ENCODE peak calls at places on chromosomes 3 and 15, in four cellular contexts. One of them, this sample, is unnamed.

GRCh38 chr15:78561490-78561889 is 3.8 kb upstream of the CHRNA5 start:
- DNase-seq in activated T-cell treated with anti-CD3 and anti-CD28 coated beads for 1 hour: no peak
- DNase-seq in H4: no peak
- DNase-seq in EL: no peak
- DNase-seq in this sample: no peak

GRCh38 chr15:57382222-57382621 is 5.9 kb downstream of the CGNL1 start:
- DNase-seq in activated T-cell treated with anti-CD3 and anti-CD28 coated beads for 1 hour: no peak
- DNase-seq in H4: no peak
- DNase-seq in EL: no peak
- DNase-seq in this sample: no peak

GRCh38 chr3:129793947-129794318 is 99.6 kb downstream of the TMCC1 start:
- DNase-seq in activated T-cell treated with anti-CD3 and anti-CD28 coated beads for 1 hour: no peak
- DNase-seq in H4: no peak
- DNase-seq in EL: no peak
- DNase-seq in this sample: no peak

GRCh38 chr3:32002536-32003368 is 21.2 kb downstream of the ZNF860 start:
- DNase-seq in activated T-cell treated with anti-CD3 and anti-CD28 coated beads for 1 hour: no peak
- DNase-seq in H4: no peak
- DNase-seq in EL: no peak
- DNase-seq in this sample: no peak

GRCh38 chr3:105580551-105580950 is 213.8 kb downstream of the ALCAM start:
- DNase-seq in activated T-cell treated with anti-CD3 and anti-CD28 coated beads for 1 hour: no peak
- DNase-seq in H4: no peak
- DNase-seq in EL: no peak
- DNase-seq in this sample: no peak

GRCh38 chr3:155026999-155027591 is 53.0 kb upstream of the MME start:
- DNase-seq in activated T-cell treated with anti-CD3 and anti-CD28 coated beads for 1 hour: no peak
- DNase-seq in H4: no peak
- DNase-seq in EL: peak
- DNase-seq in this sample: peak

GRCh38 chr3:62186967-62187366 is 186.4 kb downstream of the FEZF2 start:
- DNase-seq in activated T-cell treated with anti-CD3 and anti-CD28 coated beads for 1 hour: no peak
- DNase-seq in H4: no peak
- DNase-seq in EL: peak
- DNase-seq in this sample: peak

GRCh38 chr15:95416576-95416975 is 913.9 kb upstream of the NR2F2 start:
- DNase-seq in activated T-cell treated with anti-CD3 and anti-CD28 coated beads for 1 hour: no peak
- DNase-seq in H4: no peak
- DNase-seq in EL: no peak
- DNase-seq in this sample: no peak

GRCh38 chr3:184472723-184473419 is 88.7 kb upstream of the EPHB3 start:
- DNase-seq in activated T-cell treated with anti-CD3 and anti-CD28 coated beads for 1 hour: no peak
- DNase-seq in H4: no peak
- DNase-seq in EL: no peak
- DNase-seq in this sample: no peak

GRCh38 chr3:126431103-126431534 is 36.4 kb downstream of the CFAP100 start:
- DNase-seq in activated T-cell treated with anti-CD3 and anti-CD28 coated beads for 1 hour: no peak
- DNase-seq in H4: no peak
- DNase-seq in EL: no peak
- DNase-seq in this sample: no peak

GRCh38 chr15:48144889-48145288 is 24.1 kb downstream of the SLC24A5 start:
- DNase-seq in activated T-cell treated with anti-CD3 and anti-CD28 coated beads for 1 hour: no peak
- DNase-seq in H4: no peak
- DNase-seq in EL: peak
- DNase-seq in this sample: peak

GRCh38 chr3:129211772-129212171 is 28.1 kb upstream of the CNBP start:
- DNase-seq in activated T-cell treated with anti-CD3 and anti-CD28 coated beads for 1 hour: no peak
- DNase-seq in H4: peak
- DNase-seq in EL: peak
- DNase-seq in this sample: peak

GRCh38 chr3:164737174-164737573 is 341.1 kb downstream of the SI start:
- DNase-seq in activated T-cell treated with anti-CD3 and anti-CD28 coated beads for 1 hour: no peak
- DNase-seq in H4: no peak
- DNase-seq in EL: no peak
- DNase-seq in this sample: no peak

GRCh38 chr15:52151353-52151752 is 38.8 kb upstream of the BCL2L10 start:
- DNase-seq in activated T-cell treated with anti-CD3 and anti-CD28 coated beads for 1 hour: no peak
- DNase-seq in H4: no peak
- DNase-seq in EL: no peak
- DNase-seq in this sample: no peak

GRCh38 chr3:101806491-101806890 is 27.5 kb downstream of the NXPE3 start:
- DNase-seq in activated T-cell treated with anti-CD3 and anti-CD28 coated beads for 1 hour: no peak
- DNase-seq in H4: no peak
- DNase-seq in EL: no peak
- DNase-seq in this sample: no peak

GRCh38 chr3:58386966-58387365 is 46.7 kb downstream of the PDHB start:
- DNase-seq in activated T-cell treated with anti-CD3 and anti-CD28 coated beads for 1 hour: no peak
- DNase-seq in H4: no peak
- DNase-seq in EL: peak
- DNase-seq in this sample: peak

GRCh38 chr3:50299929-50300680 is 900 bp upstream of the HYAL3 start:
- DNase-seq in activated T-cell treated with anti-CD3 and anti-CD28 coated beads for 1 hour: no peak
- DNase-seq in H4: no peak
- DNase-seq in EL: no peak
- DNase-seq in this sample: peak

GRCh38 chr3:11655188-11655928 is 11.6 kb upstream of the VGLL4 start:
- DNase-seq in activated T-cell treated with anti-CD3 and anti-CD28 coated beads for 1 hour: no peak
- DNase-seq in H4: no peak
- DNase-seq in EL: no peak
- DNase-seq in this sample: no peak

GRCh38 chr3:112293368-112294321 is at the start of gene SLC9C1:
- DNase-seq in activated T-cell treated with anti-CD3 and anti-CD28 coated beads for 1 hour: no peak
- DNase-seq in H4: peak
- DNase-seq in EL: peak
- DNase-seq in this sample: peak

GRCh38 chr3:190911382-190911781 is 48.9 kb upstream of the GMNC start:
- DNase-seq in activated T-cell treated with anti-CD3 and anti-CD28 coated beads for 1 hour: no peak
- DNase-seq in H4: no peak
- DNase-seq in EL: no peak
- DNase-seq in this sample: no peak

GRCh38 chr3:51985063-51985462 is 1.7 kb downstream of the ACY1 start:
- DNase-seq in activated T-cell treated with anti-CD3 and anti-CD28 coated beads for 1 hour: no peak
- DNase-seq in H4: no peak
- DNase-seq in EL: no peak
- DNase-seq in this sample: no peak

GRCh38 chr15:31752363-31752762 is 278.0 kb upstream of the CHRNA7 start:
- DNase-seq in activated T-cell treated with anti-CD3 and anti-CD28 coated beads for 1 hour: no peak
- DNase-seq in H4: no peak
- DNase-seq in EL: no peak
- DNase-seq in this sample: peak

GRCh38 chr3:128585189-128585588 is 65.4 kb downstream of the RPN1 start:
- DNase-seq in activated T-cell treated with anti-CD3 and anti-CD28 coated beads for 1 hour: no peak
- DNase-seq in H4: no peak
- DNase-seq in EL: no peak
- DNase-seq in this sample: no peak

GRCh38 chr15:43299884-43300283 is 30.5 kb downstream of the LCMT2 start:
- DNase-seq in activated T-cell treated with anti-CD3 and anti-CD28 coated beads for 1 hour: no peak
- DNase-seq in H4: no peak
- DNase-seq in EL: no peak
- DNase-seq in this sample: no peak

This sample was measured in HCEC 1CT.